ENCODE peak calls at places on chromosome 16, in nine cellular contexts. Y, W, T, X, F, C, Q, K and A are unnamed samples.

GRCh38 chr16:31458073-31458834 is 1.0 kb upstream of the ARMC5 start:
- DNase-seq in Y (peak), W (no peak), T (peak), X (no peak), F (peak), C (peak), Q (no peak), K (peak), A (no peak)

GRCh38 chr16:66660422-66661209 is 35.9 kb downstream of the CMTM4 start:
- DNase-seq in Y (peak), W (peak), T (peak), X (no peak), F (peak), C (peak), Q (peak), K (peak), A (no peak)

GRCh38 chr16:17266606-17267313 is 204.0 kb downstream of the XYLT1 start:
- DNase-seq in Y (no peak), W (peak), T (no peak), X (no peak), F (no peak), C (no peak), Q (no peak), K (peak), A (no peak)

GRCh38 chr16:31344712-31345111 is 10.3 kb upstream of the ITGAX start:
- DNase-seq in Y (no peak), W (no peak), T (no peak), X (no peak), F (no peak), C (no peak), Q (no peak), K (no peak), A (no peak)

GRCh38 chr16:50665128-50665878 is 15.8 kb downstream of the SNX20 start:
- DNase-seq in Y (peak), W (no peak), T (peak), X (peak), F (peak), C (peak), Q (peak), K (peak), A (peak)

GRCh38 chr16:48330847-48331204 is 54.4 kb downstream of the SIAH1 start:
- DNase-seq in Y (no peak), W (no peak), T (no peak), X (no peak), F (no peak), C (no peak), Q (no peak), K (no peak), A (no peak)

GRCh38 chr16:19745286-19746018 is 27.4 kb downstream of the IQCK start:
- DNase-seq in Y (peak), W (no peak), T (no peak), X (no peak), F (peak), C (peak), Q (peak), K (no peak), A (no peak)

GRCh38 chr16:84599528-84600202 is 18.2 kb downstream of the COTL1 start:
- DNase-seq in Y (peak), W (peak), T (peak), X (no peak), F (peak), C (peak), Q (peak), K (peak), A (no peak)

GRCh38 chr16:30997000-30997886 is 12.2 kb downstream of the HSD3B7 start:
- DNase-seq in Y (peak), W (no peak), T (peak), X (peak), F (peak), C (peak), Q (peak), K (peak), A (peak)

GRCh38 chr16:12486386-12486785 is 317.3 kb downstream of the CPPED1 start:
- DNase-seq in Y (no peak), W (no peak), T (no peak), X (no peak), F (no peak), C (no peak), Q (no peak), K (no peak), A (no peak)

GRCh38 chr16:71626018-71626857 is at the start of gene MARVELD3:
- DNase-seq in Y (no peak), W (no peak), T (peak), X (peak), F (no peak), C (no peak), Q (no peak), K (peak), A (no peak)

GRCh38 chr16:67995423-67995822 is 3.9 kb downstream of the DPEP2 start:
- DNase-seq in Y (peak), W (no peak), T (no peak), X (no peak), F (no peak), C (no peak), Q (no peak), K (no peak), A (no peak)

GRCh38 chr16:31421587-31421986 is 6.6 kb downstream of the COX6A2 start:
- DNase-seq in Y (no peak), W (no peak), T (no peak), X (no peak), F (no peak), C (no peak), Q (no peak), K (no peak), A (no peak)

GRCh38 chr16:16145286-16145685 is 78.0 kb downstream of the ABCC6 start:
- DNase-seq in Y (no peak), W (no peak), T (no peak), X (no peak), F (no peak), C (no peak), Q (no peak), K (no peak), A (no peak)

GRCh38 chr16:46947900-46948547 is 25.4 kb downstream of the DNAJA2 start:
- DNase-seq in Y (peak), W (no peak), T (peak), X (peak), F (peak), C (peak), Q (no peak), K (peak), A (no peak)

GRCh38 chr16:74700206-74701040 is at the start of gene MLKL:
- DNase-seq in Y (peak), W (no peak), T (peak), X (no peak), F (peak), C (peak), Q (peak), K (peak), A (no peak)

GRCh38 chr16:27365142-27366089 is 36.6 kb upstream of the IL21R start:
- DNase-seq in Y (peak), W (no peak), T (no peak), X (no peak), F (peak), C (peak), Q (no peak), K (no peak), A (no peak)

GRCh38 chr16:12271006-12271405 is 294.5 kb downstream of the SNX29 start:
- DNase-seq in Y (peak), W (no peak), T (peak), X (peak), F (peak), C (peak), Q (no peak), K (peak), A (no peak)

GRCh38 chr16:21064203-21064602 is 86.4 kb downstream of the DNAH3 start:
- DNase-seq in Y (no peak), W (no peak), T (no peak), X (no peak), F (no peak), C (no peak), Q (no peak), K (no peak), A (no peak)

GRCh38 chr16:12305847-12306246 is 329.3 kb downstream of the SNX29 start:
- DNase-seq in Y (no peak), W (no peak), T (no peak), X (no peak), F (no peak), C (no peak), Q (no peak), K (no peak), A (no peak)

GRCh38 chr16:77660311-77660710 is 62.0 kb upstream of the NUDT7 start:
- DNase-seq in Y (peak), W (peak), T (peak), X (peak), F (no peak), C (peak), Q (no peak), K (peak), A (no peak)

GRCh38 chr16:11651796-11652195 is 16.5 kb upstream of the SNN start:
- DNase-seq in Y (no peak), W (no peak), T (no peak), X (no peak), F (no peak), C (no peak), Q (no peak), K (no peak), A (no peak)

GRCh38 chr16:49469323-49469670 is 95.7 kb downstream of the C16orf78 start:
- DNase-seq in Y (no peak), W (no peak), T (no peak), X (no peak), F (no peak), C (no peak), Q (no peak), K (no peak), A (no peak)

GRCh38 chr16:55944377-55944802 is 69.2 kb upstream of the CES5A start:
- DNase-seq in Y (peak), W (no peak), T (peak), X (peak), F (peak), C (peak), Q (peak), K (peak), A (peak)

GRCh38 chr16:82603784-82604411 is 22.9 kb upstream of the CDH13 start:
- DNase-seq in Y (peak), W (no peak), T (peak), X (no peak), F (peak), C (peak), Q (peak), K (peak), A (no peak)

GRCh38 chr16:1899641-1900451 is 18.4 kb downstream of the HS3ST6 start:
- DNase-seq in Y (no peak), W (peak), T (no peak), X (peak), F (no peak), C (no peak), Q (no peak), K (no peak), A (no peak)

GRCh38 chr16:73095885-73096341 is 48.0 kb upstream of the ZFHX3 start:
- DNase-seq in Y (no peak), W (peak), T (no peak), X (peak), F (no peak), C (no peak), Q (no peak), K (no peak), A (no peak)

GRCh38 chr16:81807767-81808166 is 28.7 kb downstream of the PLCG2 start:
- DNase-seq in Y (no peak), W (no peak), T (no peak), X (no peak), F (no peak), C (no peak), Q (no peak), K (no peak), A (no peak)

GRCh38 chr16:48496571-48497095 is 111.4 kb upstream of the SIAH1 start:
- DNase-seq in Y (no peak), W (no peak), T (no peak), X (no peak), F (no peak), C (no peak), Q (no peak), K (no peak), A (no peak)

GRCh38 chr16:88347656-88348376 is 34.9 kb upstream of the ZNF469 start:
- DNase-seq in Y (no peak), W (no peak), T (no peak), X (no peak), F (no peak), C (no peak), Q (no peak), K (peak), A (no peak)

GRCh38 chr16:9053006-9053601 is 38.3 kb upstream of the HAPSTR1 start:
- DNase-seq in Y (peak), W (no peak), T (peak), X (no peak), F (peak), C (peak), Q (no peak), K (peak), A (no peak)

GRCh38 chr16:54178491-54178976 is 108.1 kb downstream of the IRX3 start:
- DNase-seq in Y (no peak), W (peak), T (no peak), X (peak), F (no peak), C (no peak), Q (no peak), K (no peak), A (no peak)

GRCh38 chr16:54242199-54242598 is 44.4 kb downstream of the IRX3 start:
- DNase-seq in Y (no peak), W (no peak), T (peak), X (peak), F (no peak), C (no peak), Q (no peak), K (peak), A (no peak)

GRCh38 chr16:88810868-88811599 is 694 bp downstream of the APRT start:
- DNase-seq in Y (peak), W (no peak), T (peak), X (peak), F (peak), C (peak), Q (peak), K (peak), A (no peak)

GRCh38 chr16:89720520-89720858 is 209 bp downstream of the VPS9D1 start:
- DNase-seq in Y (peak), W (no peak), T (peak), X (no peak), F (no peak), C (no peak), Q (no peak), K (peak), A (no peak)